ENCODE peak calls at places on chromosomes 13 and 19, in five cellular contexts. One of them, this sample, is unnamed.

GRCh38 chr13:112721198-112722104 is 31.6 kb downstream of the ATP11A start:
- DNase-seq in brain pericyte: no peak
- DNase-seq in omental fat pad: no peak
- DNase-seq in T-cell: no peak
- DNase-seq in ovary: no peak
- DNase-seq in this sample: peak

GRCh38 chr19:58546131-58546530 is 2.3 kb downstream of the TRIM28 start:
- DNase-seq in T-cell: no peak
- DNase-seq in brain pericyte: no peak
- DNase-seq in ovary: no peak
- DNase-seq in omental fat pad: no peak
- DNase-seq in this sample: no peak

GRCh38 chr19:33720691-33721682 is 75.7 kb upstream of the KCTD15 start:
- DNase-seq in omental fat pad: no peak
- DNase-seq in brain pericyte: no peak
- DNase-seq in T-cell: no peak
- DNase-seq in ovary: no peak
- DNase-seq in this sample: no peak

GRCh38 chr13:74765955-74766354 is 631.8 kb upstream of the KLF12 start:
- DNase-seq in omental fat pad: no peak
- DNase-seq in brain pericyte: no peak
- DNase-seq in ovary: no peak
- DNase-seq in T-cell: no peak
- DNase-seq in this sample: no peak

GRCh38 chr13:61151062-61151461 is 264.6 kb downstream of the PCDH20 start:
- DNase-seq in brain pericyte: no peak
- DNase-seq in omental fat pad: no peak
- DNase-seq in ovary: no peak
- DNase-seq in T-cell: no peak
- DNase-seq in this sample: no peak

GRCh38 chr19:50660083-50660366 is 10.8 kb downstream of the C19orf81 start:
- DNase-seq in brain pericyte: no peak
- DNase-seq in omental fat pad: no peak
- DNase-seq in T-cell: no peak
- DNase-seq in ovary: no peak
- DNase-seq in this sample: no peak

GRCh38 chr19:10518444-10519361 is 1.5 kb upstream of the S1PR5 start:
- DNase-seq in omental fat pad: no peak
- DNase-seq in T-cell: no peak
- DNase-seq in brain pericyte: no peak
- DNase-seq in ovary: no peak
- DNase-seq in this sample: no peak

GRCh38 chr19:15550847-15551182 is 42.5 kb downstream of the CYP4F22 start:
- DNase-seq in brain pericyte: no peak
- DNase-seq in T-cell: no peak
- DNase-seq in omental fat pad: no peak
- DNase-seq in ovary: no peak
- DNase-seq in this sample: no peak

GRCh38 chr13:46728777-46729176 is 68.2 kb downstream of the ESD start:
- DNase-seq in omental fat pad: no peak
- DNase-seq in ovary: no peak
- DNase-seq in T-cell: no peak
- DNase-seq in brain pericyte: no peak
- DNase-seq in this sample: no peak

GRCh38 chr19:3457531-3458228 is 22.6 kb downstream of the SMIM24 start:
- DNase-seq in omental fat pad: no peak
- DNase-seq in brain pericyte: no peak
- DNase-seq in T-cell: no peak
- DNase-seq in ovary: no peak
- DNase-seq in this sample: no peak

GRCh38 chr19:48645652-48646191 is at the start of gene CA11:
- DNase-seq in omental fat pad: no peak
- DNase-seq in T-cell: no peak
- DNase-seq in ovary: no peak
- DNase-seq in brain pericyte: no peak
- DNase-seq in this sample: no peak

GRCh38 chr19:2333027-2333806 is 4.7 kb downstream of the SPPL2B start:
- DNase-seq in omental fat pad: no peak
- DNase-seq in ovary: peak
- DNase-seq in T-cell: no peak
- DNase-seq in brain pericyte: no peak
- DNase-seq in this sample: no peak

GRCh38 chr13:50650936-50651638 is 192.4 kb downstream of the DLEU7 start:
- DNase-seq in brain pericyte: no peak
- DNase-seq in T-cell: no peak
- DNase-seq in ovary: no peak
- DNase-seq in omental fat pad: no peak
- DNase-seq in this sample: no peak

GRCh38 chr19:52648336-52648990 is 10.3 kb upstream of the ZNF83 start:
- DNase-seq in ovary: no peak
- DNase-seq in T-cell: no peak
- DNase-seq in brain pericyte: no peak
- DNase-seq in omental fat pad: no peak
- DNase-seq in this sample: no peak

GRCh38 chr13:101811440-101811839 is 359.0 kb downstream of the ITGBL1 start:
- DNase-seq in omental fat pad: no peak
- DNase-seq in brain pericyte: no peak
- DNase-seq in T-cell: no peak
- DNase-seq in ovary: no peak
- DNase-seq in this sample: no peak

GRCh38 chr19:798415-799075 is 1.3 kb downstream of the PTBP1 start:
- DNase-seq in ovary: peak
- DNase-seq in omental fat pad: no peak
- DNase-seq in brain pericyte: no peak
- DNase-seq in T-cell: no peak
- DNase-seq in this sample: no peak

GRCh38 chr19:2451741-2452140 is 5.0 kb downstream of the LMNB2 start:
- DNase-seq in T-cell: no peak
- DNase-seq in brain pericyte: no peak
- DNase-seq in omental fat pad: no peak
- DNase-seq in ovary: no peak
- DNase-seq in this sample: no peak

GRCh38 chr13:70792121-70792520 is 683.9 kb upstream of the KLHL1 start:
- DNase-seq in ovary: no peak
- DNase-seq in omental fat pad: no peak
- DNase-seq in brain pericyte: no peak
- DNase-seq in T-cell: no peak
- DNase-seq in this sample: no peak

GRCh38 chr19:13872695-13873389 is 4.1 kb upstream of the NANOS3 start:
- DNase-seq in ovary: no peak
- DNase-seq in T-cell: no peak
- DNase-seq in omental fat pad: no peak
- DNase-seq in brain pericyte: no peak
- DNase-seq in this sample: no peak

GRCh38 chr19:6318772-6319171 is 14.6 kb downstream of the ACER1 start:
- DNase-seq in T-cell: no peak
- DNase-seq in omental fat pad: no peak
- DNase-seq in brain pericyte: no peak
- DNase-seq in ovary: no peak
- DNase-seq in this sample: no peak

GRCh38 chr19:37977992-37978391 is 71.0 kb downstream of the SIPA1L3 start:
- DNase-seq in ovary: no peak
- DNase-seq in T-cell: no peak
- DNase-seq in brain pericyte: no peak
- DNase-seq in omental fat pad: no peak
- DNase-seq in this sample: peak

GRCh38 chr19:38350883-38351282 is 15.3 kb downstream of the CATSPERG start:
- DNase-seq in omental fat pad: no peak
- DNase-seq in ovary: no peak
- DNase-seq in brain pericyte: no peak
- DNase-seq in T-cell: no peak
- DNase-seq in this sample: no peak

GRCh38 chr19:5586300-5587070 is 18.7 kb upstream of the TINCR start:
- DNase-seq in ovary: no peak
- DNase-seq in brain pericyte: no peak
- DNase-seq in T-cell: no peak
- DNase-seq in omental fat pad: no peak
- DNase-seq in this sample: no peak

This sample was measured in breast epithelium.